ENCODE peak calls at places on chromosomes 2 and 18, in ten cellular contexts. Y is stomach, J is MM.1S, M is body of pancreas, W is transverse colon, A is HCT116, K is choroid plexus epithelial cell, B is A549, V is heart left ventricle, H is GM12864. E is an unnamed sample.

GRCh38 chr2:111143107-111143886 is 22.6 kb downstream of the BCL2L11 start:
- DNase-seq in Y (no peak), J (no peak), M (no peak), W (no peak), A (no peak), K (no peak), B (no peak), V (no peak), H (no peak), E (no peak)

GRCh38 chr2:16617282-16618266 is 48.1 kb downstream of the CYRIA start:
- DNase-seq in Y (peak; percentile 87), J (no peak), M (peak; percentile 62), W (no peak), A (no peak), K (peak; percentile 68), B (peak; percentile 23), V (no peak), H (no peak), E (peak; percentile 77)

GRCh38 chr2:652881-653480 is 24.2 kb downstream of the TMEM18 start:
- DNase-seq in Y (no peak), J (no peak), M (no peak), W (no peak), A (no peak), K (no peak), B (no peak), V (no peak), H (no peak), E (no peak)

GRCh38 chr2:135797497-135798274 is 39.3 kb downstream of the LCT start:
- DNase-seq in Y (peak; percentile 78), J (peak; percentile 76), M (peak; percentile 78), W (peak; percentile 79), A (peak; percentile 54), K (peak; percentile 88), B (peak; percentile 82), V (peak; percentile 63), H (peak; percentile 35), E (peak; percentile 87)

GRCh38 chr2:161004379-161004778 is 155.8 kb upstream of the TANK start:
- DNase-seq in Y (no peak), J (peak; percentile 33), M (no peak), W (no peak), A (peak; percentile 4), K (peak; percentile 62), B (peak; percentile 24), V (no peak), H (no peak), E (peak; percentile 20)

GRCh38 chr2:207765960-207766582 is 3.6 kb downstream of the FZD5 start:
- DNase-seq in Y (no peak), J (no peak), M (no peak), W (no peak), A (no peak), K (no peak), B (no peak), V (no peak), H (no peak), E (no peak)

GRCh38 chr2:102488063-102488462 is 15.0 kb downstream of the SLC9A4 start:
- DNase-seq in Y (peak; percentile 58), J (no peak), M (peak; percentile 16), W (peak; percentile 62), A (no peak), K (peak; percentile 66), B (no peak), V (no peak), H (no peak), E (peak; percentile 98)

GRCh38 chr2:219269362-219270054 is 9.7 kb upstream of the DNAJB2 start:
- DNase-seq in Y (peak; percentile 61), J (no peak), M (peak; percentile 84), W (peak; percentile 76), A (no peak), K (no peak), B (no peak), V (peak; percentile 56), H (no peak), E (peak; percentile 81)

GRCh38 chr2:119230219-119230618 is 6.6 kb downstream of the STEAP3 start:
- DNase-seq in Y (no peak), J (no peak), M (no peak), W (no peak), A (no peak), K (no peak), B (no peak), V (no peak), H (no peak), E (no peak)

GRCh38 chr2:1748741-1749488 is 4.6 kb upstream of the PXDN start:
- DNase-seq in Y (peak; percentile 17), J (no peak), M (no peak), W (no peak), A (no peak), K (no peak), B (no peak), V (no peak), H (no peak), E (no peak)

GRCh38 chr2:3470166-3470651 is 49.1 kb downstream of the ADI1 start:
- DNase-seq in Y (peak; percentile 88), J (no peak), M (peak; percentile 52), W (no peak), A (no peak), K (peak; percentile 91), B (no peak), V (peak; percentile 77), H (no peak), E (peak; percentile 60)

GRCh38 chr18:69935319-69936190 is 12.1 kb downstream of the CD226 start:
- DNase-seq in Y (peak; percentile 54), J (no peak), M (no peak), W (peak; percentile 51), A (peak; percentile 2), K (no peak), B (no peak), V (no peak), H (peak; percentile 76), E (peak; percentile 49)

GRCh38 chr2:23491622-23492336 is 106.8 kb downstream of the KLHL29 start:
- DNase-seq in Y (no peak), J (no peak), M (no peak), W (no peak), A (no peak), K (no peak), B (no peak), V (no peak), H (no peak), E (no peak)

GRCh38 chr2:85435220-85435958 is 16.9 kb downstream of the SH2D6 start:
- DNase-seq in Y (no peak), J (no peak), M (no peak), W (no peak), A (no peak), K (no peak), B (no peak), V (no peak), H (no peak), E (no peak)

GRCh38 chr2:160419776-160420521 is 73.7 kb downstream of the RBMS1 start:
- DNase-seq in Y (no peak), J (no peak), M (no peak), W (no peak), A (no peak), K (peak; percentile 80), B (no peak), V (no peak), H (no peak), E (no peak)

GRCh38 chr2:120599656-120600055 is 136.0 kb upstream of the GLI2 start:
- DNase-seq in Y (no peak), J (no peak), M (no peak), W (no peak), A (no peak), K (no peak), B (no peak), V (no peak), H (no peak), E (no peak)

DNA sequence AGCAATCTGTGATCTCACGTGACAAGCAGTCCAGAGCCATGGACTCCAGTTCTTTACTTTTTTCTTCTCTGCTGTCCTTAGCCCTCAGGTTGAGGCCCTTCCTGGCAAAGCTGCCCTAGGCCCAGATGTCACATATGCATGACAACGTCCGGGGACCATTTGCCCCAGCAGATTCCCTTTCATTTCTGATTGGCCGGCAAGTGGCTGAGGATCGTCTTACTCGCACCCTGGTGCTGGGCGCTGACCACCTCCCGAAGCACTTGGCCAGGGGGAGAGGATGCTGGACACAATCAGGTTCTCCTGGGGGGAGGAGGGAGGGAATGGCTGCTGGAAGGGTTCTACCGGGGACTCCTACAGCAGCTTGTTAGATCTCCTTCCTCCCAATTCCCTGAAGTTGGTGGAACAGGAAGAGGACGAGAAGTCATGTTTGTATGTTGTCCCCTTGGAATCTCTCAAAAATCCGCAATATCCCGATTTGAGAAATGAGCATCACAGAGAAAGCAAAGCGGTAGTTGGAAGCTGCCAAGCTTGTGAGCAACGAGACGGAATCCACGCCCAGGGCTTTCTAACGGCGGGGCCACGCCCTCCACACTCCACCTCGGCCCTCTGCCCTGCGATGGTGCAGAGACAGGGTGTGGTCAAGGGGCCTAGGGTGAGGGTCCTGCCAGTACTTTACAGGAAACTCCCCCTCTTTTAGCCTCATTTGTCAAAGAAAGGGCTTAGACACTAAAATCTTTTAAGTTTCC is 61.8 kb upstream of the YWHAQ start:
- DNase-seq in Y (no peak), J (no peak), M (no peak), W (peak; percentile 33), A (no peak), K (no peak), B (no peak), V (peak; percentile 38), H (no peak), E (peak; percentile 45)
- H3K4me3 ChIP-seq in Y (peak overlapping the region; percentile 2), J (peak overlapping the region; percentile 30), M (no peak overlapping the region), W (no peak overlapping the region), A (no peak overlapping the region), K (no peak overlapping the region), B (no peak overlapping the region), V (no peak overlapping the region), H (no peak overlapping the region), E (no peak overlapping the region)

DNA sequence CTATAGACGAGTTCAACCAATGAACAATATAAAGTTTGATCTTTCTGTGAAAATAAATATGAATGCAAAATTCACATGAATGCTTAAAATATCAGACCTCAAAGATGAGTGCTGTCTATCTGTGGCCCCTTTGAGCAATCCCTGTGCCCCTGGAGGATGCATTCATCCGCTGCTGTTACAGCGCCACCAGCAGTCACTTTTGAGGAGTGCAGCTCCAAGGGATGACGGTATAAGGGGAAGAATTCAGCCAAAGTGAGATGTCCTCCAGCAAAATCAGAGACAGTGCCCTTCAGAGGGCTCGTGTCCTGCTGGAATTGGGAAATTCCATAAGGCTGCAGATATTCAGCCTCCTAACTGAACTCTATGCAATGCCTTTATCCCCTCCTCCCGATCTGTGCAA is 12.0 kb upstream of the CHRNA1 start:
- DNase-seq in Y (no peak), J (no peak), M (no peak), W (no peak), A (no peak), K (no peak), B (no peak), V (no peak), H (no peak), E (no peak)
- TF ChIP-seq CTCF in Y (no peak), J (peak; percentile 49), M (no peak), W (no peak), A (peak; percentile 81), K (peak; percentile 68), B (no peak), V (no peak), H (peak; percentile 54), E (peak; percentile 14)

GRCh38 chr2:239498981-239499633 is 98.3 kb upstream of the HDAC4 start:
- DNase-seq in Y (no peak), J (no peak), M (no peak), W (peak; percentile 34), A (no peak), K (no peak), B (no peak), V (peak; percentile 35), H (no peak), E (no peak)
- H3K4me3 ChIP-seq in Y (no peak overlapping the region), J (no peak overlapping the region), M (no peak overlapping the region), W (no peak overlapping the region), A (no peak overlapping the region), K (no peak overlapping the region), B (no peak overlapping the region), V (no peak overlapping the region), H (no peak overlapping the region), E (no peak overlapping the region)

GRCh38 chr2:19600506-19600905 is 242.1 kb upstream of the OSR1 start:
- DNase-seq in Y (no peak), J (no peak), M (no peak), W (no peak), A (no peak), K (peak; percentile 16), B (no peak), V (no peak), H (no peak), E (no peak)
- TF ChIP-seq CTCF in Y (no peak), J (no peak), M (no peak), W (no peak), A (no peak), K (peak; percentile 36), B (no peak), V (no peak), H (no peak), E (no peak)

E was measured in epithelial cell of esophagus.